ENCODE peak calls at places on chromosomes 4 and X, in six cellular contexts. One of them, this sample, is unnamed.

GRCh38 chr4:102318526-102318925 is 26.8 kb downstream of the SLC39A8 start:
- DNase-seq in OCI-LY7: no peak
- DNase-seq in mammary epithelial cell: no peak
- DNase-seq in fibroblast of lung: no peak
- DNase-seq in GM12878: no peak
- DNase-seq in coronary artery: no peak
- DNase-seq in this sample: no peak

GRCh38 chr4:81421346-81422218 is 50.1 kb downstream of the RASGEF1B start:
- DNase-seq in OCI-LY7: peak; percentile 57
- DNase-seq in mammary epithelial cell: peak; percentile 59
- DNase-seq in fibroblast of lung: peak; percentile 47
- DNase-seq in GM12878: peak; percentile 26
- DNase-seq in coronary artery: no peak
- DNase-seq in this sample: no peak

GRCh38 chr4:147019061-147019460 is 73.4 kb upstream of the TTC29 start:
- DNase-seq in OCI-LY7: peak; percentile 48
- DNase-seq in mammary epithelial cell: peak; percentile 42
- DNase-seq in fibroblast of lung: peak; percentile 72
- DNase-seq in GM12878: no peak
- DNase-seq in coronary artery: no peak
- DNase-seq in this sample: peak; percentile 17

GRCh38 chrX:152897216-152898144 is at the start of gene ZNF185:
- DNase-seq in OCI-LY7: no peak
- DNase-seq in mammary epithelial cell: no peak
- DNase-seq in fibroblast of lung: no peak
- DNase-seq in GM12878: no peak
- DNase-seq in coronary artery: no peak
- DNase-seq in this sample: peak; percentile 30

GRCh38 chrX:51006068-51006467 is 95.5 kb downstream of the BMP15 start:
- DNase-seq in OCI-LY7: no peak
- DNase-seq in mammary epithelial cell: no peak
- DNase-seq in fibroblast of lung: no peak
- DNase-seq in GM12878: no peak
- DNase-seq in coronary artery: no peak
- DNase-seq in this sample: no peak

GRCh38 chr4:145887241-145887964 is 51.2 kb downstream of the ZNF827 start:
- DNase-seq in OCI-LY7: peak; percentile 26
- DNase-seq in mammary epithelial cell: no peak
- DNase-seq in fibroblast of lung: peak; percentile 81
- DNase-seq in GM12878: no peak
- DNase-seq in coronary artery: no peak
- DNase-seq in this sample: no peak

GRCh38 chrX:39883664-39884063 is 214.1 kb downstream of the BCOR start:
- DNase-seq in OCI-LY7: no peak
- DNase-seq in mammary epithelial cell: no peak
- DNase-seq in fibroblast of lung: no peak
- DNase-seq in GM12878: no peak
- DNase-seq in coronary artery: no peak
- DNase-seq in this sample: no peak

GRCh38 chr4:113952452-113953029 is 26.9 kb downstream of the ARSJ start:
- DNase-seq in OCI-LY7: peak; percentile 50
- DNase-seq in mammary epithelial cell: peak; percentile 27
- DNase-seq in fibroblast of lung: peak; percentile 69
- DNase-seq in GM12878: peak; percentile 12
- DNase-seq in coronary artery: no peak
- DNase-seq in this sample: no peak

GRCh38 chrX:132292753-132293152 is 73.5 kb upstream of the RAP2C start:
- DNase-seq in OCI-LY7: peak; percentile 61
- DNase-seq in mammary epithelial cell: peak; percentile 49
- DNase-seq in fibroblast of lung: peak; percentile 73
- DNase-seq in GM12878: peak; percentile 19
- DNase-seq in coronary artery: no peak
- DNase-seq in this sample: no peak

GRCh38 chr4:141977433-141977832 is 341.1 kb downstream of the IL15 start:
- DNase-seq in OCI-LY7: no peak
- DNase-seq in mammary epithelial cell: peak; percentile 12
- DNase-seq in fibroblast of lung: no peak
- DNase-seq in GM12878: no peak
- DNase-seq in coronary artery: no peak
- DNase-seq in this sample: no peak

GRCh38 chr4:90226734-90227133 is 99.5 kb downstream of the CCSER1 start:
- DNase-seq in OCI-LY7: no peak
- DNase-seq in mammary epithelial cell: peak; percentile 7
- DNase-seq in fibroblast of lung: no peak
- DNase-seq in GM12878: no peak
- DNase-seq in coronary artery: no peak
- DNase-seq in this sample: no peak

GRCh38 chrX:33434256-33435092 is 223.1 kb upstream of the DMD start:
- DNase-seq in OCI-LY7: peak; percentile 73
- DNase-seq in mammary epithelial cell: peak; percentile 20
- DNase-seq in fibroblast of lung: peak; percentile 60
- DNase-seq in GM12878: no peak
- DNase-seq in coronary artery: no peak
- DNase-seq in this sample: peak; percentile 53

GRCh38 chr4:3765271-3766206 is 646 bp upstream of the ADRA2C start:
- DNase-seq in OCI-LY7: no peak
- DNase-seq in mammary epithelial cell: peak; percentile 33
- DNase-seq in fibroblast of lung: peak; percentile 18
- DNase-seq in GM12878: no peak
- DNase-seq in coronary artery: no peak
- DNase-seq in this sample: peak; percentile 82

GRCh38 chr4:129218897-129219296 is 122.9 kb downstream of the C4orf33 start:
- DNase-seq in OCI-LY7: no peak
- DNase-seq in mammary epithelial cell: no peak
- DNase-seq in fibroblast of lung: no peak
- DNase-seq in GM12878: no peak
- DNase-seq in coronary artery: no peak
- DNase-seq in this sample: no peak

GRCh38 chrX:926991-927390 is 285.5 kb downstream of the CRLF2 start:
- DNase-seq in OCI-LY7: no peak
- DNase-seq in mammary epithelial cell: no peak
- DNase-seq in fibroblast of lung: no peak
- DNase-seq in GM12878: no peak
- DNase-seq in coronary artery: no peak
- DNase-seq in this sample: no peak

GRCh38 chrX:23223169-23223568 is 111.5 kb upstream of the PTCHD1 start:
- DNase-seq in OCI-LY7: no peak
- DNase-seq in mammary epithelial cell: no peak
- DNase-seq in fibroblast of lung: no peak
- DNase-seq in GM12878: no peak
- DNase-seq in coronary artery: no peak
- DNase-seq in this sample: no peak

GRCh38 chr4:122710434-122711308 is 21.8 kb upstream of the BBS12 start:
- DNase-seq in OCI-LY7: no peak
- DNase-seq in mammary epithelial cell: no peak
- DNase-seq in fibroblast of lung: peak; percentile 27
- DNase-seq in GM12878: no peak
- DNase-seq in coronary artery: no peak
- DNase-seq in this sample: no peak

GRCh38 chrX:151974336-151975227 is at the start of gene GABRE:
- DNase-seq in OCI-LY7: no peak
- DNase-seq in mammary epithelial cell: no peak
- DNase-seq in fibroblast of lung: no peak
- DNase-seq in GM12878: no peak
- DNase-seq in coronary artery: peak; percentile 74
- DNase-seq in this sample: no peak

GRCh38 chrX:111511477-111511876 is at the start of gene SERTM2:
- DNase-seq in OCI-LY7: no peak
- DNase-seq in mammary epithelial cell: peak; percentile 4
- DNase-seq in fibroblast of lung: no peak
- DNase-seq in GM12878: no peak
- DNase-seq in coronary artery: no peak
- DNase-seq in this sample: no peak

GRCh38 chr4:72340803-72341431 is 228.1 kb downstream of the ADAMTS3 start:
- DNase-seq in OCI-LY7: no peak
- DNase-seq in mammary epithelial cell: peak; percentile 74
- DNase-seq in fibroblast of lung: peak; percentile 9
- DNase-seq in GM12878: no peak
- DNase-seq in coronary artery: no peak
- DNase-seq in this sample: no peak

GRCh38 chr4:6987566-6987920 is 55.6 kb upstream of the TADA2B start:
- DNase-seq in OCI-LY7: peak; percentile 26
- DNase-seq in mammary epithelial cell: peak; percentile 81
- DNase-seq in fibroblast of lung: no peak
- DNase-seq in GM12878: no peak
- DNase-seq in coronary artery: no peak
- DNase-seq in this sample: no peak

GRCh38 chr4:98625399-98625798 is 33.0 kb downstream of the TSPAN5 start:
- DNase-seq in OCI-LY7: no peak
- DNase-seq in mammary epithelial cell: peak; percentile 15
- DNase-seq in fibroblast of lung: no peak
- DNase-seq in GM12878: no peak
- DNase-seq in coronary artery: no peak
- DNase-seq in this sample: no peak

GRCh38 chr4:127012549-127012948 is 620.2 kb upstream of the INTU start:
- DNase-seq in OCI-LY7: no peak
- DNase-seq in mammary epithelial cell: peak; percentile 39
- DNase-seq in fibroblast of lung: peak; percentile 65
- DNase-seq in GM12878: no peak
- DNase-seq in coronary artery: no peak
- DNase-seq in this sample: no peak

GRCh38 chr4:41363384-41363981 is 106.8 kb downstream of the UCHL1 start:
- DNase-seq in OCI-LY7: no peak
- DNase-seq in mammary epithelial cell: no peak
- DNase-seq in fibroblast of lung: peak; percentile 65
- DNase-seq in GM12878: no peak
- DNase-seq in coronary artery: peak; percentile 83
- DNase-seq in this sample: peak; percentile 54

GRCh38 chr4:144696376-144696775 is 50.4 kb downstream of the HHIP start:
- DNase-seq in OCI-LY7: no peak
- DNase-seq in mammary epithelial cell: no peak
- DNase-seq in fibroblast of lung: no peak
- DNase-seq in GM12878: no peak
- DNase-seq in coronary artery: no peak
- DNase-seq in this sample: no peak

GRCh38 chr4:41661447-41662076 is 87.0 kb downstream of the PHOX2B start:
- DNase-seq in OCI-LY7: peak; percentile 46
- DNase-seq in mammary epithelial cell: peak; percentile 19
- DNase-seq in fibroblast of lung: peak; percentile 65
- DNase-seq in GM12878: no peak
- DNase-seq in coronary artery: no peak
- DNase-seq in this sample: peak; percentile 65

GRCh38 chr4:36290641-36291040 is 9.2 kb downstream of the DTHD1 start:
- DNase-seq in OCI-LY7: no peak
- DNase-seq in mammary epithelial cell: no peak
- DNase-seq in fibroblast of lung: no peak
- DNase-seq in GM12878: no peak
- DNase-seq in coronary artery: no peak
- DNase-seq in this sample: no peak

GRCh38 chr4:36288727-36289126 is 7.3 kb downstream of the DTHD1 start:
- DNase-seq in OCI-LY7: no peak
- DNase-seq in mammary epithelial cell: no peak
- DNase-seq in fibroblast of lung: no peak
- DNase-seq in GM12878: no peak
- DNase-seq in coronary artery: no peak
- DNase-seq in this sample: no peak

DNA sequence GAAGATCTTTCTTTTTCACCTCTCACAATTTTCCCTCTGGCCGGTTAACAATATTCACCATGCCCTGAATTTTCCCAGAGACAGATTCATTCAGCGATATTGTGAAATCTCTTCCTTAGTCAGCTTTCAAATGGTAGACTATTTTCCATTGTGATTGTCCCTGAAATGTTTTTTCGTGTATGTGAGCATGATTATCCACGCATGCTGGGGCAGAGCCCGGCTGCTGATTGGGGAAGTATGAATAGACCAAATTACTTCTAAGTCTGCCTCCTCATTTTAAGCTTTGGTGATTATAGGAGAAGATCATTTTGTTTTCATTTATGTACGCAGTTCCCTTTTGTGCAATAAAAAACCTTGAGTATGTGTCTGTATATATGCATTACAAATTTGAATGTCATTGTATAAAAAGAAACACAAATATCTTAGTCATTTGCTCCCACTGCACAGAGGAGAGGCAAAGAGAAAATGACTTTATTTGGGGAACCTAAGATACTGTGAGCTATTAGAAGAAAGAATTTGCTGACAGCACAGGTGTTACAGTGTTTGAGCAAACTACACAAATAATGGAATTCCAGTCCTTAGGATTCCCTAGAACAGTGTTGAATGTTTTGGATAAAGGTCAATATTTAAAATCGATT is 11.3 kb downstream of the DTHD1 start:
- DNase-seq in OCI-LY7: no peak
- DNase-seq in mammary epithelial cell: peak; percentile 60
- DNase-seq in fibroblast of lung: no peak
- DNase-seq in GM12878: no peak
- DNase-seq in coronary artery: no peak
- DNase-seq in this sample: no peak
- H3K4me3 ChIP-seq in OCI-LY7: no peak overlapping the region
- H3K4me3 ChIP-seq in mammary epithelial cell: no peak overlapping the region
- H3K4me3 ChIP-seq in fibroblast of lung: no peak overlapping the region
- H3K4me3 ChIP-seq in GM12878: no peak overlapping the region
- H3K4me3 ChIP-seq in coronary artery: no peak overlapping the region
- H3K4me3 ChIP-seq in this sample: peak overlapping the region; percentile 43

GRCh38 chr4:107283587-107284559 is 247.8 kb upstream of the DKK2 start:
- DNase-seq in OCI-LY7: no peak
- DNase-seq in mammary epithelial cell: peak; percentile 88
- DNase-seq in fibroblast of lung: peak; percentile 72
- DNase-seq in GM12878: no peak
- DNase-seq in coronary artery: no peak
- DNase-seq in this sample: no peak
- H3K4me3 ChIP-seq in OCI-LY7: no peak overlapping the region
- H3K4me3 ChIP-seq in mammary epithelial cell: no peak overlapping the region
- H3K4me3 ChIP-seq in fibroblast of lung: no peak overlapping the region
- H3K4me3 ChIP-seq in GM12878: no peak overlapping the region
- H3K4me3 ChIP-seq in coronary artery: no peak overlapping the region
- H3K4me3 ChIP-seq in this sample: no peak overlapping the region

GRCh38 chr4:184417802-184418511 is 56.4 kb downstream of the IRF2 start:
- DNase-seq in OCI-LY7: no peak
- DNase-seq in mammary epithelial cell: peak; percentile 99
- DNase-seq in fibroblast of lung: peak; percentile 70
- DNase-seq in GM12878: peak; percentile 78
- DNase-seq in coronary artery: no peak
- DNase-seq in this sample: peak; percentile 57

GRCh38 chr4:184419976-184420375 is 54.4 kb downstream of the IRF2 start:
- DNase-seq in OCI-LY7: no peak
- DNase-seq in mammary epithelial cell: no peak
- DNase-seq in fibroblast of lung: no peak
- DNase-seq in GM12878: no peak
- DNase-seq in coronary artery: no peak
- DNase-seq in this sample: no peak

GRCh38 chr4:184415071-184415470 is 59.3 kb downstream of the IRF2 start:
- DNase-seq in OCI-LY7: no peak
- DNase-seq in mammary epithelial cell: peak; percentile 70
- DNase-seq in fibroblast of lung: no peak
- DNase-seq in GM12878: no peak
- DNase-seq in coronary artery: no peak
- DNase-seq in this sample: no peak

GRCh38 chr4:184420402-184420801 is 53.9 kb downstream of the IRF2 start:
- DNase-seq in OCI-LY7: no peak
- DNase-seq in mammary epithelial cell: no peak
- DNase-seq in fibroblast of lung: no peak
- DNase-seq in GM12878: peak; percentile 20
- DNase-seq in coronary artery: no peak
- DNase-seq in this sample: no peak

GRCh38 chr4:184416913-184417734 is 57.2 kb downstream of the IRF2 start:
- DNase-seq in OCI-LY7: peak; percentile 59
- DNase-seq in mammary epithelial cell: peak; percentile 28
- DNase-seq in fibroblast of lung: peak; percentile 42
- DNase-seq in GM12878: peak; percentile 48
- DNase-seq in coronary artery: no peak
- DNase-seq in this sample: no peak
- H3K4me3 ChIP-seq in OCI-LY7: peak overlapping the region; percentile 46
- H3K4me3 ChIP-seq in mammary epithelial cell: no peak overlapping the region
- H3K4me3 ChIP-seq in fibroblast of lung: peak overlapping the region; percentile 34
- H3K4me3 ChIP-seq in GM12878: peak overlapping the region; percentile 60
- H3K4me3 ChIP-seq in coronary artery: peak overlapping the region; percentile 60
- H3K4me3 ChIP-seq in this sample: peak overlapping the region; percentile 16

GRCh38 chr4:40316333-40316781 is 18.8 kb upstream of the CHRNA9 start:
- DNase-seq in OCI-LY7: peak; percentile 24
- DNase-seq in mammary epithelial cell: peak; percentile 92
- DNase-seq in fibroblast of lung: peak; percentile 96
- DNase-seq in GM12878: peak; percentile 74
- DNase-seq in coronary artery: no peak
- DNase-seq in this sample: no peak
- H3K4me3 ChIP-seq in OCI-LY7: peak overlapping the region; percentile 46
- H3K4me3 ChIP-seq in mammary epithelial cell: peak overlapping the region; percentile 35
- H3K4me3 ChIP-seq in fibroblast of lung: peak overlapping the region; percentile 48
- H3K4me3 ChIP-seq in GM12878: peak overlapping the region; percentile 62
- H3K4me3 ChIP-seq in coronary artery: peak overlapping the region; percentile 56
- H3K4me3 ChIP-seq in this sample: peak overlapping the region; percentile 5

This sample was measured in dorsolateral prefrontal cortex.